ENCODE peak calls at places on chromosome 14, in nine cellular contexts. P, A, T, D, F, I, B, O and Y are unnamed samples.

GRCh38 chr14:91830777-91831176 is 36.6 kb downstream of the TC2N start:
- DNase-seq in T (no peak), P (no peak), B (no peak), D (no peak), A (no peak), O (no peak), F (no peak), I (no peak), Y (no peak)

GRCh38 chr14:102593841-102594170 is 1.4 kb downstream of the RCOR1 start:
- DNase-seq in I (no peak), T (no peak), F (no peak), P (no peak), B (no peak), O (no peak), A (no peak), D (no peak), Y (no peak)

GRCh38 chr14:52900731-52901130 is 50.1 kb downstream of the FERMT2 start:
- DNase-seq in I (no peak), O (no peak), B (no peak), A (no peak), F (no peak), D (no peak), P (no peak), T (no peak), Y (no peak)

GRCh38 chr14:57066887-57067513 is 201.7 kb downstream of the EXOC5 start:
- DNase-seq in I (peak; percentile 53), D (no peak), B (peak; percentile 78), P (peak; percentile 62), F (peak; percentile 62), O (peak; percentile 13), T (peak; percentile 57), A (peak; percentile 12), Y (peak; percentile 38)

GRCh38 chr14:59046746-59047145 is 141.7 kb upstream of the DAAM1 start:
- DNase-seq in F (no peak), O (no peak), P (no peak), A (no peak), D (no peak), B (no peak), T (no peak), I (no peak), Y (no peak)

GRCh38 chr14:24282736-24283135 is 11.3 kb upstream of the RABGGTA start:
- DNase-seq in D (no peak), P (no peak), O (no peak), T (no peak), I (no peak), F (no peak), A (no peak), B (no peak), Y (no peak)

GRCh38 chr14:73724696-73725095 is 10.5 kb upstream of the PNMA1 start:
- DNase-seq in P (no peak), B (no peak), I (no peak), T (no peak), O (no peak), D (no peak), F (no peak), A (no peak), Y (no peak)

GRCh38 chr14:101182476-101182875 is 279.0 kb upstream of the RTL1 start:
- DNase-seq in D (no peak), P (no peak), O (no peak), I (no peak), A (no peak), T (no peak), B (no peak), F (no peak), Y (no peak)

GRCh38 chr14:21267886-21268611 is 1.2 kb downstream of the HNRNPC start:
- DNase-seq in F (no peak), B (no peak), I (no peak), T (no peak), O (no peak), A (no peak), D (no peak), P (no peak), Y (no peak)

GRCh38 chr14:96083667-96084320 is 44.6 kb downstream of the C14orf132 start:
- DNase-seq in O (no peak), B (no peak), A (no peak), P (no peak), D (no peak), T (no peak), F (no peak), I (no peak), Y (peak; percentile 76)

GRCh38 chr14:71651228-71651627 is 281.0 kb upstream of the RGS6 start:
- DNase-seq in T (no peak), A (no peak), B (no peak), D (no peak), I (no peak), O (no peak), F (no peak), P (no peak), Y (no peak)